ENCODE peak calls at places on chromosomes 13 and 19, in eight cellular contexts. P, Q, F, L, N, O, B and S are unnamed samples.

GRCh38 chr13:74166286-74166685 is 32.1 kb upstream of the KLF12 start:
- DNase-seq in P (no peak), N (no peak), Q (no peak), L (no peak), F (no peak), O (no peak), B (no peak), S (no peak)

GRCh38 chr19:4624733-4625362 is 14.5 kb upstream of the TNFAIP8L1 start:
- DNase-seq in P (no peak), F (no peak), B (peak; percentile 39), N (no peak), Q (no peak), L (no peak), O (no peak), S (no peak)

GRCh38 chr19:5828661-5829566 is 10.6 kb downstream of the FUT6 start:
- DNase-seq in Q (no peak), P (peak; percentile 34), F (peak; percentile 53), B (peak; percentile 13), O (no peak), L (no peak), N (peak; percentile 61), S (no peak)

GRCh38 chr19:33429891-33430673 is 56.6 kb downstream of the CEBPG start:
- DNase-seq in N (peak; percentile 16), Q (no peak), O (no peak), F (peak; percentile 57), B (no peak), P (no peak), L (no peak), S (no peak)

GRCh38 chr13:40064723-40065122 is 409.3 kb downstream of the COG6 start:
- DNase-seq in B (peak; percentile 85), F (no peak), P (peak; percentile 82), O (no peak), Q (no peak), L (peak; percentile 100), N (no peak), S (no peak)

GRCh38 chr19:5561559-5561958 is 6.2 kb downstream of the TINCR start:
- DNase-seq in F (no peak), P (no peak), O (no peak), B (no peak), N (no peak), L (no peak), Q (no peak), S (no peak)

GRCh38 chr19:955803-956746 is 28.1 kb upstream of the WDR18 start:
- DNase-seq in B (no peak), Q (no peak), P (no peak), F (no peak), N (no peak), O (no peak), L (no peak), S (no peak)

GRCh38 chr19:12163841-12164240 is 945 bp downstream of the ZNF136 start:
- DNase-seq in P (no peak), B (peak; percentile 27), N (no peak), L (peak; percentile 51), O (no peak), F (no peak), Q (no peak), S (no peak)

GRCh38 chr19:33684550-33685303 is 63.0 kb downstream of the CHST8 start:
- DNase-seq in P (no peak), B (no peak), Q (peak; percentile 63), F (no peak), L (no peak), O (no peak), N (peak; percentile 13), S (no peak)

DNA sequence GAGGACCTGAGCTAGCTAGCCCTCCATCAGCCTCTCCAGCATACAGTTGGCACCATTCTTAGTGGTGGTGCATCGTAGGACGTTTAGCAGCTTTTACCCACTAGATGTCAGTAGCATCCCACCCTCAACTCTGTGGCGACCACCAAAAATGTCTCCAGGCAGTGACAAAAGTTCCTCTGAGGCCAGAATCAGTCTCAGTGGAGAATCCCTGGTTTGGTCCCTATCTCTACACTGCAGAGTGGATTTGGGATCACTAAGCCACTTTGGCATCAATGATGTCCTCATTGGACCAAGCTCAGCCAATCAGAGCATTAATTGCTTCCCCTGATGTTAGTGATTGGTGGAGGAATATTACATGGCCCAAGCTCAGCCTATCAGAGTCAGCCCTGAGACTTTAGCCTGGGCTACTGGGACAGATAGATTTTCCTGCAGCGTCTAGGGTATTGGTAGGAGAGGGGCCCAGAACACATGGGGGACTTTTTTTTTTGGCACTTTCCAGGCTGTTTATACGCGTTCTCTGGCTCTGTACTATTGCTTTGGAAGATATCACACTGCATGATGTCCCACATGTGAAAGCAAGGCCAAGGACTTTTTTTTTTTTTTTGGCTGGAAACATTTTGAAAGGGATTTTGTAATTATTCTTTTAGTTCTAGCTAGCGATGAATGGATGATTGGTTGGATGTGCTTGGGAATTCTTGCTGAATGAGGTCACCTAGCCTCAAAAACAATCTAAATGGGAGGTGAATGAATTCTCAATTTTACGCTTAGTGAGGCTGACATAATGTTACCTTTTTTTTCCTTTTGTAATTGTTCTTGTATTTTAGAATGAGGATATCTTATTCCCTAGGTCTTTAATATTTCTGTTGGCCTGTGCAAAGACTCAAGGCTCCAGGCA is 7.0 kb downstream of the TMEM221 start:
- DNase-seq in P (no peak), L (peak; percentile 66), N (no peak), Q (no peak), O (peak; percentile 41), F (peak; percentile 54), B (peak; percentile 68), S (no peak)
- TF ChIP-seq CTCF in P (no peak), L (peak; percentile 59), N (no peak), Q (peak; percentile 61), O (peak; percentile 47), F (peak; percentile 33), B (peak; percentile 50), S (peak; percentile 54)

GRCh38 chr19:49326165-49326704 is 1.2 kb upstream of the SLC6A16 start:
- DNase-seq in N (no peak), Q (no peak), L (no peak), B (no peak), F (no peak), P (no peak), O (no peak), S (no peak)
- H3K4me3 ChIP-seq in N (no peak overlapping the region), Q (no peak overlapping the region), L (no peak overlapping the region), B (no peak overlapping the region), F (no peak overlapping the region), P (no peak overlapping the region), O (no peak overlapping the region), S (no peak overlapping the region)

DNA sequence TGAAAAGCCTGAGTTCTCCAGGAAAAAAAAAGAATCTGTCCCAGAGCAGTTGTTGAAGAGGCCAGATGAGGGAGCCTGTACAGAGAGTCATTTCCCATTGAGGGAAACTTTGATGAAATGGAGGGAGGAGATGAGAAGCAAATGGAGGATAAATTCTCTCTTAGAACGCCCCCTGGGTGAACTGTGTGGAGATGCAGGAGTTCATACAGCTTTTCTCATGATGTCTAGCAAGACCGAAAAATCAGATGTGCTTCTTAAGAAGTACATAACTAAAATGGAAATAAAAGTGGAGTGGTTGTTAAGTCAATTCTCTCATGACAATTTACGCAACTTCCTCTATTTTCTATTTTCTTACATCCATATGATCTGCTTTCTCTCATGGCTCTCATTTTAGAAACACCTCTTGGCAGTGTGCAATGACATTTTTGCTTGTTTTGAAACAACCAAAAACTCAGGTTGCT is 1263.1 kb downstream of the PCDH9 start:
- DNase-seq in P (no peak), L (peak; percentile 64), O (no peak), B (peak; percentile 82), Q (no peak), F (no peak), N (no peak), S (peak; percentile 16)
- TF ChIP-seq CTCF in P (no peak), L (peak; percentile 54), O (peak; percentile 32), B (peak; percentile 46), Q (peak; percentile 26), F (no peak), N (no peak), S (peak; percentile 70)

GRCh38 chr13:44435142-44435982 is 61.7 kb downstream of the SERP2 start:
- DNase-seq in Q (peak; percentile 100), O (peak; percentile 93), P (peak; percentile 99), N (peak; percentile 95), F (peak; percentile 87), B (peak; percentile 99), L (peak; percentile 98), S (peak; percentile 92)

GRCh38 chr13:44438234-44438579 is 64.6 kb downstream of the SERP2 start:
- DNase-seq in F (no peak), B (no peak), O (no peak), P (no peak), L (no peak), N (no peak), Q (no peak), S (no peak)

GRCh38 chr13:44439615-44440014 is 66.0 kb downstream of the SERP2 start:
- DNase-seq in B (no peak), F (no peak), O (no peak), P (no peak), Q (no peak), N (no peak), L (no peak), S (no peak)

GRCh38 chr13:44436589-44437337 is 63.1 kb downstream of the SERP2 start:
- DNase-seq in N (peak; percentile 95), O (peak; percentile 77), P (peak; percentile 98), L (peak; percentile 93), F (peak; percentile 58), B (peak; percentile 96), Q (peak; percentile 98), S (peak; percentile 56)

DNA sequence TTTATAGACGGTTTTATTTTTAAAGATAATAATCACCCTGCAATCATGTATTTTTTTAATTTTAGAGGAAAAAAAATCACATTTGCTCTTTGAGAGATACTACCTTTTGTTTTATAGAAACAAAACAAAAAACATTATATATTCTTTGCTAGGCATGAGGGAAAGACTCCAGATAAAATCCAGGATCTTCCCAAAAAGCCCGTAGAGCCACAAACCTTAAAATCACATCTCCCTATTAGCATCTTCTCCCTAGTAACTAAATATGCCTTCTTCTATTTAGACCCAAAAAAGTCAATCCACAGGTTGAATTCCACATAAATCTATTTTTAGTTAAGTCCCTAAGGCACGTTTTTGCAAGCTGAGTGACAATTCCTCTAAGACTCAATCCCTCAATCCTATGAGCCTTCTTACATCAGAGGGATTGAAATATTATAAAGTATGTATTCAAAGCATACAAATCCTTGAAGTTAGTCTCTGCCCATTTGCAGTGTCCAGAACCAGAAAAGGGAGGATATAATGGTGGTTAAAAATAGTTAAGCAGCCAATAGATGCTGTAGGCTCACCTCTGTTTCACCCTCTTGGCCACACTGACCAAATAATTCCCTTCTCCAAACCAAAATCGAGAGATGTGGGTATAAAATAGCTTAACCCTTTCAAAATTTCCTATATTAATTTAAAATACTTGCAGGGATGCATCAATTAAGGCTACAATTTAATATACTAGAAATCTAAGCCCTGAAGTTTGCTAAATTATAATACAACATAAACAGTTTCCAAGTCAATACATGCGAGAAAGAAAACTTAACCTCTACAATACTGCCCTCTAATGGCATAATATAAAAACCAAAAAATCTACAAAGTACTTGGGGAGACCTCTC is 64.0 kb downstream of the SERP2 start:
- DNase-seq in L (peak; percentile 67), P (no peak), Q (no peak), O (no peak), F (no peak), N (no peak), B (peak; percentile 69), S (no peak)
- H3K4me3 ChIP-seq in L (peak overlapping the region; percentile 67), P (peak overlapping the region; percentile 87), Q (peak overlapping the region; percentile 75), O (peak overlapping the region; percentile 82), F (peak overlapping the region; percentile 38), N (no peak overlapping the region), B (peak overlapping the region; percentile 86), S (peak overlapping the region; percentile 81)

GRCh38 chr13:110363009-110363408 is 55.9 kb downstream of the COL4A2 start:
- DNase-seq in P (no peak), N (no peak), O (no peak), L (no peak), Q (no peak), F (no peak), B (no peak), S (no peak)
- TF ChIP-seq CTCF in P (no peak), N (no peak), O (peak; percentile 19), L (no peak), Q (no peak), F (no peak), B (peak; percentile 20), S (peak; percentile 43)